ENCODE peak calls at places on chromosomes 5 and 9, in ten cellular contexts. H is T-cell; Q is hypothalamus; J is activated T-cell treated with anti-CD3 and anti-CD28 coated beads, Interleukin-2, amount 50 U/mL, for 72 hours; V is NCI-H460; X is glutamatergic neuron; W is progenitor cell of endocrine pancreas; L is SK-MEL-5; D is stromal cell of bone marrow; U is activated naive CD8-positive, alpha-beta T cell treated with anti-CD3 and anti-CD28 coated beads, Interleukin-2, amount 50 U/mL, for 16 hours. C is an unnamed sample.

GRCh38 chr5:31049933-31050704 is 143.4 kb upstream of the CDH6 start:
- DNase-seq in J (no peak), L (no peak), H (no peak), W (no peak), X (no peak), U (no peak), D (no peak), Q (no peak), V (no peak), C (no peak)

GRCh38 chr5:36777105-36777757 is 99.3 kb upstream of the NIPBL start:
- DNase-seq in D (peak), H (no peak), L (peak), X (peak), U (no peak), J (no peak), V (peak), W (no peak), Q (no peak), C (peak)

GRCh38 chr5:147949711-147950573 is 43.6 kb upstream of the C5orf46 start:
- DNase-seq in H (no peak), U (no peak), Q (no peak), V (peak), X (no peak), W (no peak), J (no peak), D (no peak), L (peak), C (no peak)

GRCh38 chr5:6419340-6419852 is 29.3 kb upstream of the UBE2QL1 start:
- DNase-seq in L (no peak), H (no peak), X (no peak), W (no peak), J (no peak), D (peak), V (peak), Q (no peak), U (no peak), C (no peak)

GRCh38 chr9:32886021-32886420 is 102.7 kb downstream of the TMEM215 start:
- DNase-seq in L (no peak), J (no peak), V (no peak), W (no peak), H (no peak), U (no peak), D (no peak), X (no peak), Q (no peak), C (no peak)

GRCh38 chr9:82116538-82116937 is 128.0 kb downstream of the SPATA31D1 start:
- DNase-seq in W (no peak), H (no peak), X (no peak), L (no peak), D (no peak), Q (no peak), V (no peak), U (no peak), J (no peak), C (no peak)

GRCh38 chr5:81749562-81750307 is 1.2 kb downstream of the SSBP2 start:
- DNase-seq in L (no peak), H (peak), W (peak), U (no peak), D (no peak), Q (peak), X (peak), V (no peak), J (peak), C (peak)

GRCh38 chr5:61348437-61348836 is 16.4 kb downstream of the ZSWIM6 start:
- DNase-seq in W (no peak), H (no peak), X (no peak), J (no peak), D (no peak), V (no peak), U (no peak), L (no peak), Q (no peak), C (no peak)

GRCh38 chr9:4594545-4594944 is 67.5 kb upstream of the PLPP6 start:
- DNase-seq in Q (no peak), V (no peak), U (no peak), X (no peak), W (no peak), H (no peak), J (no peak), L (no peak), D (no peak), C (no peak)

GRCh38 chr9:124077915-124078572 is 66.5 kb downstream of the LHX2 start:
- DNase-seq in U (no peak), V (no peak), Q (no peak), W (no peak), D (no peak), J (no peak), X (no peak), L (no peak), H (no peak), C (no peak)

GRCh38 chr5:154211611-154212390 is 21.3 kb downstream of the GALNT10 start:
- DNase-seq in W (no peak), X (no peak), V (no peak), D (peak), L (no peak), J (no peak), Q (no peak), U (no peak), H (no peak), C (no peak)

GRCh38 chr5:134001938-134002731 is 2.6 kb downstream of the VDAC1 start:
- DNase-seq in J (no peak), D (no peak), W (no peak), Q (no peak), V (no peak), U (no peak), H (no peak), X (no peak), L (no peak), C (no peak)

GRCh38 chr5:133848306-133848924 is 120.0 kb downstream of the C5orf15 start:
- DNase-seq in V (no peak), W (no peak), Q (no peak), X (no peak), L (no peak), J (no peak), U (no peak), D (no peak), H (no peak), C (peak)

GRCh38 chr9:4713849-4714248 is 27.2 kb downstream of the AK3 start:
- DNase-seq in Q (no peak), H (no peak), U (no peak), L (no peak), X (no peak), J (no peak), W (no peak), D (no peak), V (no peak), C (no peak)

GRCh38 chr5:173689171-173689676 is 72.8 kb upstream of the BOD1 start:
- DNase-seq in W (peak), U (no peak), D (no peak), J (no peak), X (no peak), H (no peak), L (no peak), V (no peak), Q (no peak), C (no peak)

GRCh38 chr5:68368686-68369359 is 153.3 kb downstream of the PIK3R1 start:
- DNase-seq in W (no peak), L (no peak), Q (no peak), J (no peak), H (no peak), X (no peak), D (no peak), U (no peak), V (no peak), C (no peak)

GRCh38 chr5:170362102-170362501 is 27.1 kb downstream of the KCNMB1 start:
- DNase-seq in L (no peak), Q (no peak), U (no peak), W (no peak), H (no peak), D (no peak), J (no peak), X (no peak), V (no peak), C (no peak)

GRCh38 chr9:134413890-134414731 is 87.9 kb downstream of the RXRA start:
- DNase-seq in L (peak), H (no peak), U (no peak), V (peak), J (no peak), X (no peak), Q (no peak), D (peak), W (no peak), C (no peak)

GRCh38 chr9:127720031-127720864 is 4.4 kb downstream of the TTC16 start:
- DNase-seq in J (peak), V (no peak), Q (no peak), X (no peak), H (no peak), W (no peak), D (no peak), U (no peak), L (no peak), C (no peak)

GRCh38 chr5:170755679-170756456 is 27.7 kb upstream of the GABRP start:
- DNase-seq in J (no peak), W (no peak), X (no peak), Q (no peak), D (no peak), U (no peak), H (no peak), V (no peak), L (no peak), C (no peak)

GRCh38 chr9:89374176-89374575 is 55.9 kb downstream of the SECISBP2 start:
- DNase-seq in Q (no peak), W (no peak), U (no peak), H (no peak), L (no peak), D (no peak), V (no peak), X (no peak), J (no peak), C (no peak)

GRCh38 chr5:77920350-77921046 is 144.4 kb upstream of the TBCA start:
- DNase-seq in Q (no peak), X (no peak), W (no peak), D (no peak), V (no peak), H (no peak), J (no peak), L (no peak), U (no peak), C (no peak)

GRCh38 chr5:173304591-173304988 is 23.6 kb downstream of the STC2 start:
- DNase-seq in X (no peak), L (no peak), Q (no peak), U (no peak), D (no peak), W (no peak), V (no peak), J (no peak), H (no peak), C (no peak)

GRCh38 chr9:36470891-36471290 is 70.8 kb upstream of the RNF38 start:
- DNase-seq in Q (no peak), V (no peak), L (peak), X (no peak), W (no peak), U (peak), D (peak), H (peak), J (peak), C (no peak)

GRCh38 chr9:131334568-131335105 is 45.1 kb downstream of the PLPP7 start:
- DNase-seq in L (peak), Q (no peak), U (no peak), V (no peak), W (no peak), D (no peak), X (peak), J (no peak), H (no peak), C (no peak)

GRCh38 chr5:129051283-129051682 is 43.3 kb upstream of the ISOC1 start:
- DNase-seq in L (no peak), Q (no peak), J (no peak), U (no peak), D (no peak), H (no peak), W (no peak), V (no peak), X (no peak), C (no peak)

GRCh38 chr5:929596-929995 is 36.9 kb downstream of the TRIP13 start:
- DNase-seq in D (no peak), U (no peak), W (no peak), H (no peak), V (no peak), L (no peak), J (no peak), X (no peak), Q (no peak), C (no peak)

GRCh38 chr9:70477146-70477745 is 62.8 kb upstream of the KLF9 start:
- DNase-seq in X (no peak), W (no peak), L (no peak), V (no peak), U (no peak), H (no peak), D (no peak), Q (no peak), J (no peak), C (no peak)

GRCh38 chr5:141869514-141869913 is 8.7 kb downstream of the PCDH1 start:
- DNase-seq in J (no peak), W (no peak), D (no peak), X (no peak), Q (no peak), V (no peak), U (no peak), L (no peak), H (no peak), C (no peak)

GRCh38 chr5:132136906-132137305 is 63.3 kb downstream of the CSF2 start:
- DNase-seq in J (no peak), D (peak), W (no peak), U (no peak), V (no peak), X (no peak), Q (no peak), H (no peak), L (no peak), C (no peak)